ENCODE peak calls at places on chromosomes 1 and 21, in six cellular contexts. One of them, this sample, is unnamed. For H3K4me1, the result is how much of the 10 kb centered on the place peaks cover.

GRCh38 chr1:187696092-187696491 is 867.3 kb downstream of the PLA2G4A start:
- DNase-seq in psoas muscle: no peak
- DNase-seq in tibial nerve: no peak
- DNase-seq in IMR-90: peak
- DNase-seq in transverse colon: no peak
- DNase-seq in testis: no peak
- DNase-seq in this sample: no peak

GRCh38 chr1:11318982-11319381 is 46.0 kb downstream of the UBIAD1 start:
- DNase-seq in transverse colon: no peak
- DNase-seq in IMR-90: no peak
- DNase-seq in testis: peak
- DNase-seq in psoas muscle: no peak
- DNase-seq in tibial nerve: no peak
- DNase-seq in this sample: no peak

GRCh38 chr1:165215676-165216075 is 140.8 kb downstream of the LMX1A start:
- DNase-seq in testis: no peak
- DNase-seq in tibial nerve: no peak
- DNase-seq in IMR-90: no peak
- DNase-seq in transverse colon: no peak
- DNase-seq in psoas muscle: no peak
- DNase-seq in this sample: no peak

GRCh38 chr1:213989071-213989739 is 1.4 kb downstream of the PROX1 start:
- DNase-seq in transverse colon: no peak
- DNase-seq in IMR-90: no peak
- DNase-seq in testis: no peak
- DNase-seq in psoas muscle: no peak
- DNase-seq in tibial nerve: no peak
- DNase-seq in this sample: no peak

GRCh38 chr21:34553199-34553952 is 41.4 kb upstream of the KCNE1 start:
- DNase-seq in transverse colon: no peak
- DNase-seq in IMR-90: peak
- DNase-seq in testis: no peak
- DNase-seq in psoas muscle: no peak
- DNase-seq in tibial nerve: no peak
- DNase-seq in this sample: no peak

GRCh38 chr1:70685300-70686286 is 274.5 kb downstream of the CTH start:
- DNase-seq in testis: peak
- DNase-seq in IMR-90: peak
- DNase-seq in psoas muscle: peak
- DNase-seq in tibial nerve: peak
- DNase-seq in transverse colon: peak
- DNase-seq in this sample: no peak

GRCh38 chr1:11487196-11487751 is 8.3 kb downstream of the DISP3 start:
- DNase-seq in psoas muscle: no peak
- DNase-seq in transverse colon: no peak
- DNase-seq in IMR-90: no peak
- DNase-seq in testis: no peak
- DNase-seq in tibial nerve: no peak
- DNase-seq in this sample: no peak

GRCh38 chr1:72777918-72778317 is 495.6 kb upstream of the NEGR1 start:
- DNase-seq in testis: no peak
- DNase-seq in IMR-90: no peak
- DNase-seq in tibial nerve: no peak
- DNase-seq in psoas muscle: no peak
- DNase-seq in transverse colon: no peak
- DNase-seq in this sample: no peak

GRCh38 chr1:245155186-245156040 is 628 bp downstream of the KIF26B start:
- DNase-seq in transverse colon: no peak
- DNase-seq in testis: no peak
- DNase-seq in psoas muscle: no peak
- DNase-seq in tibial nerve: no peak
- DNase-seq in IMR-90: peak
- DNase-seq in this sample: no peak

GRCh38 chr21:45975017-45975595 is 6.5 kb upstream of the COL6A1 start:
- DNase-seq in psoas muscle: peak
- DNase-seq in testis: peak
- DNase-seq in transverse colon: peak
- DNase-seq in tibial nerve: no peak
- DNase-seq in IMR-90: peak
- DNase-seq in this sample: no peak

GRCh38 chr1:44808938-44809917 is 905 bp downstream of the BTBD19 start:
- DNase-seq in transverse colon: peak
- DNase-seq in IMR-90: peak
- DNase-seq in tibial nerve: no peak
- DNase-seq in testis: peak
- DNase-seq in psoas muscle: peak
- DNase-seq in this sample: peak

GRCh38 chr1:37635309-37635902 is 714 bp upstream of the RSPO1 start:
- DNase-seq in transverse colon: no peak
- DNase-seq in tibial nerve: no peak
- DNase-seq in psoas muscle: no peak
- DNase-seq in testis: no peak
- DNase-seq in IMR-90: no peak
- DNase-seq in this sample: no peak

GRCh38 chr1:37633950-37634553 is 640 bp downstream of the RSPO1 start:
- DNase-seq in transverse colon: no peak
- DNase-seq in psoas muscle: no peak
- DNase-seq in IMR-90: no peak
- DNase-seq in testis: no peak
- DNase-seq in tibial nerve: no peak
- DNase-seq in this sample: no peak

GRCh38 chr1:37636435-37636834 is 1.7 kb upstream of the RSPO1 start:
- DNase-seq in IMR-90: no peak
- DNase-seq in psoas muscle: no peak
- DNase-seq in tibial nerve: no peak
- DNase-seq in testis: no peak
- DNase-seq in transverse colon: no peak
- DNase-seq in this sample: no peak

GRCh38 chr1:37633040-37633949 is 1.4 kb downstream of the RSPO1 start:
- DNase-seq in transverse colon: no peak
- DNase-seq in testis: no peak
- DNase-seq in IMR-90: no peak
- DNase-seq in psoas muscle: no peak
- DNase-seq in tibial nerve: no peak
- DNase-seq in this sample: no peak

GRCh38 chr1:37634554-37635308 is at the start of gene RSPO1:
- DNase-seq in testis: no peak
- DNase-seq in transverse colon: peak
- DNase-seq in tibial nerve: no peak
- DNase-seq in psoas muscle: no peak
- DNase-seq in IMR-90: no peak
- DNase-seq in this sample: no peak
- H3K4me3 ChIP-seq in testis: peak
- H3K4me3 ChIP-seq in transverse colon: peak
- H3K4me3 ChIP-seq in tibial nerve: peak
- H3K4me3 ChIP-seq in psoas muscle: peak
- H3K4me3 ChIP-seq in IMR-90: peak
- H3K4me3 ChIP-seq in this sample: no peak

GRCh38 chr1:116921937-116922336 is 12.2 kb downstream of the PTGFRN start:
- DNase-seq in transverse colon: no peak
- DNase-seq in IMR-90: no peak
- DNase-seq in tibial nerve: no peak
- DNase-seq in testis: no peak
- DNase-seq in psoas muscle: no peak
- DNase-seq in this sample: no peak
- H3K4me1 ChIP-seq in transverse colon: under half
- H3K4me1 ChIP-seq in IMR-90: under half
- H3K4me1 ChIP-seq in tibial nerve: under half
- H3K4me1 ChIP-seq in testis: under half
- H3K4me1 ChIP-seq in psoas muscle: under half
- H3K4me1 ChIP-seq in this sample: under half

DNA sequence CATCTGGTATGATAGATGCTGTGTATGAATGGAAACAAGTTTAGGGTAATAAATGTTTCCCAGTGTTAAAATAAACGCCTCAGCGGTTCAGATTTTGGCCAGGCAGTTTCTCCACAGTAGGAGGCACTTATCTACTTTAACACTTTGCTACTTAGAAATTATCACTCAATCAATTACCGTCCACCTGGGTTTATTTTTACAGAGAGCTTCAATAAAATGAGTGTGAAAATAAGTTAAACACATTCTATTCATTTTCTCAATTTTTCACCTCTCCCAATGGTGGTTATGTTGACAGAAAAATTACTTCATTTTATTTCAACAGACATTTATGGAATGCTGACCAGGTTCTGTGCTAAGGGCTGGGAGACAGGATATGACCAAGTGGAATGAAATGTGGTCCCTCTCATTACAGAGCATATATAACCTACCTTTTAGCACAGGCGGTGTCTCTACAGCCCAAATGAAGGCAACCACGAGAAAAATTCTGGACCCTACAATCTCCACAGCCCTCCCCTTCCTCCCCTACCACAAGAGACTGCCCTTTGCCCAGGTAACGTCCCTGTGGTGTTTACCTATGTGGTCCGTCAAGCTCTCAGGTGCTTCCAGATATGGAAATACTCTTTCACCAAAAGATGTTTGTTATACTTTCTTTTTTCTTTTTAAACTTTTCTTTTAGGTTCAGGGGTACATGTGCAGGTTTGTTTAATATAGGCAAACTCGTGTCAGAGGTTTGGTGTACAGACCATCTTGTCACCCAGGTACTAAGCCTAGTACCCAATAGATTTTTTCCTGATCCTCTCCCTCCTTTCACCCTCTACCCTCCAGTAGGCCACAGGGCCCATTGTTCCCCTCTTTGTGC is 105.5 kb downstream of the HLCS start:
- DNase-seq in psoas muscle: no peak
- DNase-seq in IMR-90: peak
- DNase-seq in testis: no peak
- DNase-seq in transverse colon: no peak
- DNase-seq in tibial nerve: no peak
- DNase-seq in this sample: no peak
- H3K4me3 ChIP-seq in psoas muscle: no peak
- H3K4me3 ChIP-seq in IMR-90: no peak
- H3K4me3 ChIP-seq in testis: no peak
- H3K4me3 ChIP-seq in transverse colon: no peak
- H3K4me3 ChIP-seq in tibial nerve: no peak
- H3K4me3 ChIP-seq in this sample: no peak

GRCh38 chr1:206708058-206708457 is 23.4 kb downstream of the MAPKAPK2 start:
- DNase-seq in transverse colon: peak
- DNase-seq in IMR-90: no peak
- DNase-seq in psoas muscle: no peak
- DNase-seq in testis: no peak
- DNase-seq in tibial nerve: no peak
- DNase-seq in this sample: no peak
- H3K4me1 ChIP-seq in transverse colon: half or more
- H3K4me1 ChIP-seq in IMR-90: under half
- H3K4me1 ChIP-seq in psoas muscle: half or more
- H3K4me1 ChIP-seq in testis: under half
- H3K4me1 ChIP-seq in tibial nerve: half or more
- H3K4me1 ChIP-seq in this sample: half or more

DNA sequence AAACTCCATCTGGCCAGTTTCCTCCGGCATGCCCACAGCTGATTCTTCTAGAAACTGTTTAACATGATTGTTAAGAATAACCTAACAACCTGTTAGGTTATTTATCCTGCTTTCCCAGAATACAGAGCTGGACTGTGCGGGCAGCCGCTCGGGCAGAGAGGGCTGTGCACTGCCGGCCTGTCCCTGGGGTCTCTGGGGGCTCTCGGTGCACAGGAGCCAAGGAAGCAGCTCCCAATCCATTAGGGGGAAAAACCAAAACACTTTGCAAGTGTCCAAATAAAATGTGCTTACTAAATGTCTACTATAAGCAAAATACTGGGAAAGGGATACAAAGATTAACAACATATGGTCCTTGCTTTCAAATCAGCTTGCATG is 50.8 kb downstream of the HLCS start:
- DNase-seq in tibial nerve: no peak
- DNase-seq in testis: no peak
- DNase-seq in IMR-90: no peak
- DNase-seq in transverse colon: no peak
- DNase-seq in psoas muscle: no peak
- DNase-seq in this sample: no peak
- H3K4me3 ChIP-seq in tibial nerve: no peak
- H3K4me3 ChIP-seq in testis: no peak
- H3K4me3 ChIP-seq in IMR-90: no peak
- H3K4me3 ChIP-seq in transverse colon: no peak
- H3K4me3 ChIP-seq in psoas muscle: no peak
- H3K4me3 ChIP-seq in this sample: no peak

GRCh38 chr1:50427086-50427817 is 4.0 kb upstream of the DMRTA2 start:
- DNase-seq in transverse colon: no peak
- DNase-seq in IMR-90: no peak
- DNase-seq in testis: no peak
- DNase-seq in tibial nerve: no peak
- DNase-seq in psoas muscle: no peak
- DNase-seq in this sample: no peak
- H3K4me1 ChIP-seq in transverse colon: half or more
- H3K4me1 ChIP-seq in IMR-90: under half
- H3K4me1 ChIP-seq in testis: under half
- H3K4me1 ChIP-seq in tibial nerve: under half
- H3K4me1 ChIP-seq in psoas muscle: under half
- H3K4me1 ChIP-seq in this sample: under half